ENCODE peak calls at places on chromosome 6, in six cellular contexts. K is tibial nerve, E is astrocyte of the spinal cord, V is OCI-LY7, M is WTC11, O is CD14-positive monocyte. L is an unnamed sample.
A peak's percentile ranks its signal among the peaks of the same experiment; 100 is the strongest.

GRCh38 chr6:51619042-51619799 is 468.2 kb downstream of the PKHD1 start:
- DNase-seq in K (no peak), E (no peak), V (no peak), M (no peak), O (no peak), L (peak; percentile 48)

GRCh38 chr6:148776321-148776966 is 29.6 kb downstream of the UST start:
- DNase-seq in K (no peak), E (peak; percentile 78), V (no peak), M (no peak), O (no peak), L (no peak)

GRCh38 chr6:138724015-138724414 is 49.6 kb upstream of the CCDC28A start:
- DNase-seq in K (peak; percentile 13), E (peak; percentile 84), V (no peak), M (no peak), O (no peak), L (peak; percentile 13)

GRCh38 chr6:170459451-170459850 is 93.7 kb downstream of the PSMB1 start:
- DNase-seq in K (no peak), E (peak; percentile 61), V (no peak), M (no peak), O (no peak), L (peak; percentile 13)

GRCh38 chr6:21785162-21785561 is 191.6 kb downstream of the SOX4 start:
- DNase-seq in K (no peak), E (no peak), V (no peak), M (no peak), O (no peak), L (no peak)

GRCh38 chr6:46741482-46741881 is 5.3 kb upstream of the ANKRD66 start:
- DNase-seq in K (no peak), E (no peak), V (no peak), M (no peak), O (no peak), L (no peak)

GRCh38 chr6:96631248-96631647 is 68.3 kb downstream of the FHL5 start:
- DNase-seq in K (no peak), E (no peak), V (no peak), M (no peak), O (no peak), L (no peak)

GRCh38 chr6:124772733-124773319 is 189.4 kb upstream of the RNF217 start:
- DNase-seq in K (no peak), E (peak; percentile 20), V (no peak), M (no peak), O (no peak), L (no peak)

GRCh38 chr6:158958504-158959386 is 41.3 kb downstream of the RSPH3 start:
- DNase-seq in K (no peak), E (no peak), V (peak; percentile 69), M (no peak), O (no peak), L (no peak)

GRCh38 chr6:13487122-13488014 is at the start of gene GFOD1:
- DNase-seq in K (peak; percentile 76), E (peak; percentile 85), V (peak; percentile 91), M (peak; percentile 83), O (peak; percentile 71), L (peak; percentile 82)

GRCh38 chr6:3825851-3826581 is 23.2 kb upstream of the FAM50B start:
- DNase-seq in K (peak; percentile 79), E (peak; percentile 98), V (no peak), M (no peak), O (no peak), L (peak; percentile 86)

GRCh38 chr6:39347201-39347600 is 24.7 kb upstream of the KCNK16 start:
- DNase-seq in K (no peak), E (no peak), V (no peak), M (no peak), O (no peak), L (no peak)

GRCh38 chr6:83215131-83216047 is 22.2 kb downstream of the RWDD2A start:
- DNase-seq in K (peak; percentile 76), E (peak; percentile 74), V (peak; percentile 81), M (peak; percentile 49), O (peak; percentile 46), L (peak; percentile 55)

GRCh38 chr6:25743868-25744267 is 10.7 kb upstream of the SLC17A4 start:
- DNase-seq in K (no peak), E (no peak), V (no peak), M (no peak), O (no peak), L (no peak)

GRCh38 chr6:125097186-125097585 is 56.4 kb upstream of the TPD52L1 start:
- DNase-seq in K (no peak), E (no peak), V (no peak), M (no peak), O (no peak), L (no peak)

GRCh38 chr6:138817799-138818198 is 21.9 kb downstream of the ECT2L start:
- DNase-seq in K (no peak), E (peak; percentile 77), V (no peak), M (peak; percentile 62), O (no peak), L (peak; percentile 90)

GRCh38 chr6:110656492-110656891 is 158.8 kb downstream of the CDK19 start:
- DNase-seq in K (no peak), E (no peak), V (no peak), M (no peak), O (no peak), L (peak; percentile 39)

GRCh38 chr6:111591370-111591900 is 14.2 kb downstream of the TRAF3IP2 start:
- DNase-seq in K (peak; percentile 95), E (peak; percentile 97), V (no peak), M (no peak), O (peak; percentile 85), L (peak; percentile 90)

GRCh38 chr6:71478834-71479541 is 190.4 kb downstream of the OGFRL1 start:
- DNase-seq in K (no peak), E (peak; percentile 94), V (no peak), M (no peak), O (no peak), L (no peak)

GRCh38 chr6:71473908-71474307 is 185.3 kb downstream of the OGFRL1 start:
- DNase-seq in K (no peak), E (peak; percentile 93), V (no peak), M (no peak), O (no peak), L (peak; percentile 33)

GRCh38 chr6:71476872-71477271 is 188.3 kb downstream of the OGFRL1 start:
- DNase-seq in K (no peak), E (no peak), V (no peak), M (no peak), O (no peak), L (no peak)

GRCh38 chr6:71480577-71480976 is 192.0 kb downstream of the OGFRL1 start:
- DNase-seq in K (no peak), E (no peak), V (no peak), M (no peak), O (no peak), L (no peak)

DNA sequence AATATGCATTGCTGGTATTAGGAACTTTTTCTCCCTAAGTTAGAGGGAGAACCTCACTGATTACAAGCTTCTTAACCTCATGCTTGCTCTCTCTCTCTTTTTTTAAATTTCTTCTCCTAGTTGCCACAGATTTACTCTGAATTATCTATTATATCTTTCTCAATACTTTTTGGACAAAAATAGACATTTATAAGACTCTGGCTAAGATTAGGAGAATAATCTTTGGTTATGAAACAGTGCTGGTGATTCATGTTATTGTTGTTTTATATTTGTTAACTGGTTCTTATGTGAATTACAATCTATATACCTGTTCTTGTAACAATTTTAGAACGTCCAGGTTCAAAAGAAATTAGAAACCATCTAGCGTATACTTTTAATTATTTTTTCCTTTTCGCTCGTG is 187.8 kb downstream of the OGFRL1 start:
- DNase-seq in K (no peak), E (no peak), V (no peak), M (no peak), O (no peak), L (no peak)
- TF ChIP-seq CTCF in K (no peak), E (no peak), V (no peak), M (no peak), O (no peak), L (no peak)

DNA sequence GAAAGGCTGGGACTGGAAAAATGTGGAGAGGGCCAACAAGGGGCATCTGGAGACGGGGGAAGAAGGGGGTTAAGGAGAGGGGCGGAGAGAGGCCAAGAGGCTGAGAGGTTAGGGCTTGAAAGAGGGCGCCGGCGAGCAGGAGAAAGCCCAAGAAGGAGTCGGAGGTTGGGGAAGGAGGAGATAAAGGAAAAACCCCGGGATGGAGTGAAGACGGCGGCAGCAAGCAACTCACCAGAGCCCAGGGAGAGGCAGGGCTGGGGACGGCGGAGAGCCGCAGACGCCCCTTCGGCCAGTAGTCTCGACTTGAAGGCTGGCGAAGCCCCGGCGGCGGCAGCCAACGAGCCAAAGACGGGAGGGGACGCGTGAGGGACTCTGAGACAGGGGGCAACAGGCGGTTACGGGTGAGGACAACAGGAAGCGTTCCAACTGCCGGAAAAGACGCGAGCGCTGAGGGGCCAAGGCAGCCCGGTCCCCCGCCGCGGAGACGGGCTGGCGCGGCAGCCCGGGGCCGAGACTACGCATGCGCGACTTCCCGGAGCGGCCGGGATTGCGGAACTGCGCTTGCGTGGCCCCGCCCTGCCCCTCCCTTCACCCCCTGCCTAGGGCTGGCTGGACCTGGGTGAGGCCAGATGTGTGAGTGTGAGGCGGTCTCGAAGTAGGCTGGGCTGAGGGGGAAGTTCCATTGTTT is at the start of gene STK38:
- DNase-seq in K (peak; percentile 83), E (peak; percentile 87), V (peak; percentile 94), M (peak; percentile 94), O (peak; percentile 93), L (peak; percentile 94)
- TF ChIP-seq CTCF in K (peak; percentile 35), E (peak; percentile 17), V (peak; percentile 58), M (no peak), O (peak; percentile 8), L (no peak)

DNA sequence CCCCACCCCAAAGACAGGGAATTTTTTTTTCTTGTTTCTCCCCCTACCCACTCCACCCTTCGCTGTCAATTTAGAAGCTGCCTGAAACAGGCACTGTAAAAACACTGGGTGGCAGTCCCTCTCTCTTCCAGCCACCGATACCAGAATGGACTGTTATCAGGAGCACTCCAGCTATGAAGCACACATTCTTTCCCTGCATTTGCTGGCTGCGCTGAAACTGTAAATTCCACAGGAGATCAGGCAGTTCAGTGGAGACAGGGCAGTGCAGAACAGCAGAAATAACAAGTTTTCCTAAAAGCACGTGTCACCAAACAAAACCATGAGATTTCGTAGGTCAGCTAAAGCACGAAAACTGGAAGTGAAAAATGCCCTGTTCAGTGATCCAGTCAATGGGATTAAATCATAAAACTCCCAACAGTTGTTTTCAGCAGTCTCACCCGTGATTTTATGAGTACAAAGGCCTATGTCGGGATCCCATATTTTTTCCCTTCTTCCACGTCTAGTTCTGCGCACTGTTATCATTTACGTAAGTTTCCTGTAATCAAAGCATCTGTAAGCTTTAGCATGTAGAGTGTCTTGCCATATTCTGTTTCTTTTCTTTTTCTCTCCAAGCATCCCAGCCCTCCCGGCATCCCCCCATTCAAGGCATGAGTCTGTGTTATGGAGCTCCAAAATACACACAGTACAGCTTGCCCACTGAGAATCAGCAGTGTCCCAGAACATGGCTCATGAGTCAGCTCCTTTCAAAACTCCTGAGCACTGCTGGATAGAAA is 359.9 kb upstream of the EPHA7 start:
- DNase-seq in K (peak; percentile 23), E (peak; percentile 76), V (no peak), M (peak; percentile 16), O (no peak), L (no peak)
- TF ChIP-seq CTCF in K (no peak), E (peak; percentile 27), V (no peak), M (no peak), O (no peak), L (no peak)

DNA sequence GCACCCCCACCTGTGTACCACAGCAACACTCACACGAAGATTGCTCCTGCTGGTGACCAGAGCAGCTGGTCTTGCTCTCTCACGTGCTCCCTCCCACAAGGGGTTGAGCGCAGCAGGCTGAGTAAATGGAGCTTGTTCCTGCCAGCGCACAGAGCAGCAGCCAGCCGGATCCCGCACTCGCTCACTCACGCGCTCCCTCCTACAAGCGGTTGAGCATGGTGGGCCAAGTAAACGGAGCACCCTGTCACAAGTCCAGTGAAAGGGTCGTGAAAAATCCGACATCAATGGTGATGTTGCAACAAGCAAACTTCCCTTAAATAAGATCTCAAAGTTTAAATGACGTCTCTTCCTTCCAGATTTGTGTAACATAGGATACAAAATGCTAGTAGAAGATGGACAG is 313.7 kb downstream of the FOXC1 start:
- DNase-seq in K (no peak), E (no peak), V (no peak), M (no peak), O (no peak), L (no peak)
- TF ChIP-seq CTCF in K (no peak), E (no peak), V (no peak), M (no peak), O (no peak), L (no peak)

L was measured in Calu3.